ENCODE peak calls at places on chromosome 4, in six cellular contexts. A is sigmoid colon; Y is pancreas; O is CD8-positive, alpha-beta memory T cell; T is GM23248; W is effector memory CD4-positive, alpha-beta T cell. Z is an unnamed sample.

GRCh38 chr4:186772936-186773335 is 49.3 kb upstream of the FAT1 start:
- DNase-seq in W (no peak), Y (no peak), O (no peak), A (no peak), T (no peak), Z (no peak)

GRCh38 chr4:102439835-102440234 is 61.3 kb upstream of the NFKB1 start:
- DNase-seq in A (no peak), Y (no peak), W (no peak), T (peak; percentile 83), O (no peak), Z (peak; percentile 35)

GRCh38 chr4:101020956-101021355 is 326.4 kb downstream of the PPP3CA start:
- DNase-seq in O (peak; percentile 34), T (peak; percentile 75), A (no peak), Y (no peak), W (no peak), Z (peak; percentile 91)

GRCh38 chr4:134201216-134202098 is at the start of gene PABPC4L:
- DNase-seq in O (no peak), W (no peak), A (peak; percentile 69), T (peak; percentile 38), Y (peak; percentile 34), Z (peak; percentile 81)

GRCh38 chr4:151674804-151675290 is 86.0 kb downstream of the GATB start:
- DNase-seq in T (peak; percentile 54), W (no peak), Y (peak; percentile 50), A (peak; percentile 79), O (no peak), Z (no peak)

GRCh38 chr4:24551492-24552330 is 32.6 kb downstream of the DHX15 start:
- DNase-seq in W (no peak), A (no peak), Y (no peak), T (peak; percentile 55), O (no peak), Z (no peak)

GRCh38 chr4:139568206-139568969 is 12.4 kb upstream of the SETD7 start:
- DNase-seq in Y (no peak), W (no peak), A (no peak), T (no peak), O (no peak), Z (no peak)

GRCh38 chr4:108725457-108725856 is 37.4 kb downstream of the ETNPPL start:
- DNase-seq in T (no peak), Y (no peak), A (no peak), W (no peak), O (no peak), Z (no peak)

GRCh38 chr4:161411901-161412300 is 751.9 kb downstream of the FSTL5 start:
- DNase-seq in O (no peak), Y (no peak), T (no peak), W (no peak), A (no peak), Z (no peak)

GRCh38 chr4:101259876-101260275 is 87.5 kb downstream of the PPP3CA start:
- DNase-seq in O (no peak), T (peak; percentile 61), Y (no peak), W (no peak), A (no peak), Z (no peak)

GRCh38 chr4:150938417-150938816 is 76.7 kb downstream of the LRBA start:
- DNase-seq in O (no peak), A (no peak), T (no peak), Y (no peak), W (no peak), Z (no peak)

GRCh38 chr4:111434581-111434980 is 710.7 kb upstream of the FAM241A start:
- DNase-seq in Y (no peak), W (no peak), T (peak; percentile 42), O (no peak), A (no peak), Z (no peak)

GRCh38 chr4:119735136-119735770 is 106.6 kb upstream of the PDE5A start:
- DNase-seq in Y (no peak), T (peak; percentile 86), O (no peak), A (no peak), W (no peak), Z (no peak)

GRCh38 chr4:105637409-105638258 is 70.9 kb downstream of the INTS12 start:
- DNase-seq in Y (peak; percentile 62), O (no peak), T (peak; percentile 10), A (peak; percentile 89), W (no peak), Z (peak; percentile 82)

GRCh38 chr4:152485726-152486276 is 50.1 kb downstream of the FBXW7 start:
- DNase-seq in Y (no peak), O (peak; percentile 60), T (peak; percentile 71), A (no peak), W (no peak), Z (no peak)

GRCh38 chr4:24965627-24966026 is 52.8 kb upstream of the CCDC149 start:
- DNase-seq in Y (no peak), W (no peak), T (no peak), A (no peak), O (no peak), Z (no peak)

GRCh38 chr4:139191373-139191772 is 14.4 kb upstream of the ELF2 start:
- DNase-seq in A (no peak), O (no peak), W (no peak), T (no peak), Y (no peak), Z (no peak)

GRCh38 chr4:28709821-28710330 is 1849.2 kb downstream of the STIM2 start:
- DNase-seq in A (no peak), T (no peak), Y (no peak), O (no peak), W (no peak), Z (no peak)

GRCh38 chr4:61462451-61463326 is 262.6 kb downstream of the ADGRL3 start:
- DNase-seq in Y (no peak), T (no peak), A (no peak), W (no peak), O (no peak), Z (no peak)

DNA sequence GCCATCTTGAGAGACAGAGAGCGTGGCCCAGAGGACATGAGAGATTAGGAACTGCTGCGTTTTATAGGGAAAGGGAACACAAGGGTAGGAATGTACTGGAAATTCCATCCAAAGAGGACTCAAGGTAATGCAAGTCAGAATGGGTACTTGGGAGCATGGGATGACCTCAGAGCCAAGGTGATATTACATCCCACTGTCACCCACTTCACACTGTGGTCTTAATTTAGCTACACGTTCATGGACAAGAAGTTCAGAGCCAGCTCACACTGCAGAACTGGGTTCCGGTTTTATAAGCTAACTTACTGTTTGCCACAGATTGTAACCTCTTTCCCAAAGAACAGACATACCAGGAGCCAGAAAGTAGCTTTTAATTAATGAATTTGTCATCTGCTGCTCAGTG is 244.7 kb downstream of the CBR4 start:
- DNase-seq in T (no peak), O (no peak), W (no peak), A (no peak), Y (no peak), Z (no peak)
- H3K27ac ChIP-seq in T (no peak overlapping the region), O (no peak overlapping the region), W (no peak overlapping the region), A (peak overlapping the region; percentile 33), Y (no peak overlapping the region), Z (no peak overlapping the region)

GRCh38 chr4:154384012-154384411 is 107.6 kb downstream of the DCHS2 start:
- DNase-seq in A (no peak), W (no peak), Y (no peak), O (no peak), T (no peak), Z (no peak)
- H3K27ac ChIP-seq in A (no peak overlapping the region), W (no peak overlapping the region), Y (no peak overlapping the region), O (no peak overlapping the region), T (no peak overlapping the region), Z (no peak overlapping the region)

GRCh38 chr4:86950835-86951525 is 16.2 kb downstream of the AFF1 start:
- DNase-seq in T (no peak), A (no peak), W (no peak), O (no peak), Y (no peak), Z (no peak)
- H3K27ac ChIP-seq in T (no peak overlapping the region), A (no peak overlapping the region), W (no peak overlapping the region), O (no peak overlapping the region), Y (no peak overlapping the region), Z (no peak overlapping the region)

DNA sequence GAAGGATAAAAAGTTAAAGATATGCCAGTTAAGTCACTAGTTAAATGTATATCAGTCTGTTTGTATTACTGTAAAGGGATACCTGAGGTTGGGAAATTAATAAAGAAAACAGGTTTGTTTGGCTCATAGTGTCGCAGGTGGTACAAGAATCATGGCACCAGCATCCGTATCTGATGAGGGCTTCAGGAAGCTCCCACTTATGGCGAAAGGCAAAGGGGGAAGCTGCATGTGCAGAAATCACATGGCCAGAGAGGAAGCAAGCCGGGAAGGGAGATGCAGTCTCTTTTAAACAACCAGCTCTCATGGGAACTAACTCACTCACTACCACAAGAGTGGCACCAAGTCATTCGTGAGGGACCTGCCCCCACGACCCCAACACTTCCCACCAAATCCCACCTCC is 91.9 kb upstream of the SH3RF1 start:
- DNase-seq in A (no peak), O (no peak), W (no peak), T (no peak), Y (no peak), Z (no peak)
- H3K27ac ChIP-seq in A (no peak overlapping the region), O (no peak overlapping the region), W (no peak overlapping the region), T (peak overlapping the region; percentile 37), Y (no peak overlapping the region), Z (no peak overlapping the region)

DNA sequence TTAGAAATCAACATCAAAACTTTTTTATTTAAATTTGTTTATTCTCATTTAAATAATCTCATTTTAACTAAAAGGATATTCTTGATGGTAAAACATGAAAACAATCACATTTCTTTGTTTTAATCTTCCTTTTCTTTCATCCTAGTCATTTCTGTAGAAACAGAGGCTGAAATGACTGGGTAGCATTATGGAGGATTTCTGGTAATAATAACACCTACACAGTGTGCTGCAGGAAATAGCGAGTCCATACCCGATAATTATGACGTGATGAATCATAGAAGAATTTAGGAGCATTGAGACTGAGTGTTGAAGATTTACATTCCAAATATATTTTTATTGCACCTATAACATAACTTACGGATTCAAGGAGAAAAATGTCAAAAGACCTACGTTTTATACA is 31.4 kb upstream of the BBS12 start:
- DNase-seq in A (no peak), O (no peak), T (peak; percentile 12), Y (no peak), W (no peak), Z (peak; percentile 18)
- H3K27ac ChIP-seq in A (no peak overlapping the region), O (no peak overlapping the region), T (no peak overlapping the region), Y (no peak overlapping the region), W (no peak overlapping the region), Z (no peak overlapping the region)

GRCh38 chr4:173200103-173200502 is 31.5 kb downstream of the GALNT7 start:
- DNase-seq in O (no peak), T (no peak), Y (no peak), W (no peak), A (no peak), Z (no peak)

GRCh38 chr4:173199553-173199952 is 30.9 kb downstream of the GALNT7 start:
- DNase-seq in A (no peak), W (no peak), T (no peak), O (no peak), Y (no peak), Z (no peak)

GRCh38 chr4:173205656-173206055 is 37.0 kb downstream of the GALNT7 start:
- DNase-seq in Y (no peak), O (no peak), T (no peak), A (no peak), W (no peak), Z (no peak)

DNA sequence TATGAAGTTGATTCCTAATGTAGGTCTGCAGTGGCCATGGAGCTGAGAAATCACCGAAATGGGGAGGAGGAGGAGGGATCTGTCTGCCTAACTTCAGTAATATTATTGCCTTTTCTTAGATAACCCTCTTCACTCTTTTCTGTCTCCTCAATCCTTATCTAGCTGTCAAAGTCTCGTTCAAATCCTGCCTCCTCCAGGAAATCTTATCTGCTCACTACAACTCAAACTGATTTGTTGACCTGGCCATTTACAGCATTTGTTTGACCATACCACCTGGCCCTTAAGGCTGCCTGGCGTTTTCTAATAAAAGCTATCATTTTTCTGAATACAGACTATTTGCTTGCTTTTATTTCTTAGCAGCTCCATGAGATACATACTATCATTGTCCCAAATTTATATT is 33.8 kb downstream of the GALNT7 start:
- DNase-seq in T (no peak), O (no peak), W (no peak), Y (no peak), A (no peak), Z (no peak)
- H3K27ac ChIP-seq in T (no peak overlapping the region), O (no peak overlapping the region), W (no peak overlapping the region), Y (no peak overlapping the region), A (no peak overlapping the region), Z (no peak overlapping the region)